ENCODE peak calls at places on chromosomes 7 and 10, in nine cellular contexts. L is HEK293T; R is NCI-H460; A is NCI-H1092 treated with DMSO at 0.1 percent for 48 hours; V is AG08395; O is SJSA1; J is tibial artery; K is fibroblast of pulmonary artery; H is stimulated activated CD4-positive, alpha-beta T cell treated with anti-CD3 and anti-CD28 coated beads, Interleukin-15, amount 100 ng/mL, for 48 hours. E is an unnamed sample.

GRCh38 chr10:70162892-70163201 is 7.5 kb downstream of the SAR1A start:
- DNase-seq in L (no peak), R (no peak), A (no peak), V (no peak), O (no peak), J (no peak), K (no peak), H (peak), E (no peak)

GRCh38 chr7:27714831-27715444 is 25.0 kb upstream of the TAX1BP1 start:
- DNase-seq in L (no peak), R (no peak), A (no peak), V (no peak), O (no peak), J (no peak), K (peak), H (no peak), E (no peak)

GRCh38 chr7:99525713-99526440 is 21.4 kb downstream of the ZKSCAN5 start:
- DNase-seq in L (no peak), R (no peak), A (no peak), V (no peak), O (no peak), J (no peak), K (peak), H (peak), E (no peak)

GRCh38 chr7:317643-318405 is 27.9 kb downstream of the FOXL3 start:
- DNase-seq in L (no peak), R (no peak), A (no peak), V (no peak), O (no peak), J (no peak), K (no peak), H (no peak), E (no peak)

GRCh38 chr7:29239638-29240037 is 45.1 kb downstream of the CHN2 start:
- DNase-seq in L (peak), R (no peak), A (no peak), V (no peak), O (no peak), J (no peak), K (no peak), H (no peak), E (no peak)

GRCh38 chr10:124259139-124259825 is 159.4 kb downstream of the OAT start:
- DNase-seq in L (no peak), R (no peak), A (no peak), V (no peak), O (no peak), J (no peak), K (peak), H (no peak), E (no peak)

GRCh38 chr10:117884592-117884991 is 162.1 kb downstream of the RAB11FIP2 start:
- DNase-seq in L (no peak), R (no peak), A (no peak), V (no peak), O (no peak), J (no peak), K (no peak), H (no peak), E (no peak)

GRCh38 chr10:30182191-30183075 is 123.0 kb upstream of the JCAD start:
- DNase-seq in L (no peak), R (no peak), A (no peak), V (peak), O (peak), J (peak), K (peak), H (no peak), E (no peak)

GRCh38 chr7:29593458-29593857 is 29.8 kb downstream of the PRR15 start:
- DNase-seq in L (no peak), R (no peak), A (no peak), V (no peak), O (no peak), J (no peak), K (no peak), H (no peak), E (no peak)

GRCh38 chr10:86366033-86366901 is at the start of gene GRID1:
- DNase-seq in L (peak), R (no peak), A (peak), V (peak), O (no peak), J (peak), K (no peak), H (no peak), E (no peak)

GRCh38 chr7:155907450-155908177 is 95.4 kb upstream of the SHH start:
- DNase-seq in L (no peak), R (no peak), A (no peak), V (no peak), O (no peak), J (no peak), K (no peak), H (no peak), E (no peak)

GRCh38 chr10:50594012-50594411 is 29.7 kb downstream of the SGMS1 start:
- DNase-seq in L (no peak), R (peak), A (peak), V (peak), O (peak), J (no peak), K (peak), H (no peak), E (no peak)

GRCh38 chr7:32490127-32490796 is at the start of gene LSM5:
- DNase-seq in L (peak), R (peak), A (peak), V (peak), O (peak), J (peak), K (peak), H (peak), E (peak)

GRCh38 chr10:47397256-47397655 is 13.2 kb upstream of the ZNF488 start:
- DNase-seq in L (no peak), R (no peak), A (no peak), V (no peak), O (no peak), J (peak), K (no peak), H (no peak), E (no peak)

GRCh38 chr7:27866256-27866655 is 126.3 kb downstream of the TAX1BP1 start:
- DNase-seq in L (no peak), R (no peak), A (no peak), V (no peak), O (no peak), J (no peak), K (no peak), H (no peak), E (no peak)

GRCh38 chr10:122650331-122650730 is 49.3 kb downstream of the C10orf120 start:
- DNase-seq in L (no peak), R (no peak), A (no peak), V (no peak), O (no peak), J (no peak), K (no peak), H (no peak), E (no peak)

GRCh38 chr7:111018960-111019835 is 71.7 kb upstream of the LRRN3 start:
- DNase-seq in L (no peak), R (no peak), A (peak), V (no peak), O (no peak), J (no peak), K (no peak), H (no peak), E (no peak)

GRCh38 chr7:109354000-109354399 is 784.3 kb downstream of the DNAJB9 start:
- DNase-seq in L (no peak), R (no peak), A (no peak), V (no peak), O (no peak), J (no peak), K (no peak), H (no peak), E (no peak)

GRCh38 chr10:82668266-82668665 is 793.3 kb downstream of the NRG3 start:
- DNase-seq in L (no peak), R (no peak), A (no peak), V (peak), O (no peak), J (no peak), K (peak), H (no peak), E (no peak)

GRCh38 chr10:68288680-68289079 is 43.2 kb upstream of the HNRNPH3 start:
- DNase-seq in L (no peak), R (no peak), A (no peak), V (no peak), O (no peak), J (no peak), K (no peak), H (no peak), E (no peak)

GRCh38 chr7:156836443-156836842 is 56.5 kb downstream of the LMBR1 start:
- DNase-seq in L (no peak), R (no peak), A (no peak), V (no peak), O (no peak), J (no peak), K (no peak), H (no peak), E (no peak)

GRCh38 chr10:69498711-69499471 is 47.6 kb downstream of the TSPAN15 start:
- DNase-seq in L (no peak), R (no peak), A (no peak), V (peak), O (no peak), J (no peak), K (no peak), H (no peak), E (no peak)

GRCh38 chr7:148856035-148856881 is 27.8 kb downstream of the EZH2 start:
- DNase-seq in L (peak), R (peak), A (peak), V (peak), O (peak), J (peak), K (peak), H (peak), E (no peak)

GRCh38 chr7:26090927-26091519 is 61.0 kb upstream of the NFE2L3 start:
- DNase-seq in L (peak), R (peak), A (peak), V (peak), O (peak), J (no peak), K (peak), H (no peak), E (peak)

GRCh38 chr10:85641479-85641967 is 725.1 kb downstream of the GRID1 start:
- DNase-seq in L (no peak), R (no peak), A (no peak), V (no peak), O (no peak), J (no peak), K (no peak), H (no peak), E (no peak)

GRCh38 chr7:16025696-16026095 is 339.2 kb upstream of the MEOX2 start:
- DNase-seq in L (no peak), R (no peak), A (peak), V (no peak), O (no peak), J (no peak), K (no peak), H (no peak), E (no peak)

GRCh38 chr10:17009228-17009700 is 120.3 kb downstream of the CUBN start:
- DNase-seq in L (no peak), R (no peak), A (no peak), V (peak), O (peak), J (peak), K (peak), H (no peak), E (no peak)

GRCh38 chr7:150375662-150376521 is 3.2 kb upstream of the ZNF775 start:
- DNase-seq in L (no peak), R (no peak), A (no peak), V (no peak), O (no peak), J (no peak), K (no peak), H (peak), E (no peak)

GRCh38 chr7:51477819-51478218 is 161.2 kb upstream of the COBL start:
- DNase-seq in L (no peak), R (no peak), A (no peak), V (no peak), O (no peak), J (no peak), K (no peak), H (no peak), E (no peak)